ENCODE peak calls at places on chromosomes 16 and 17, in four cellular contexts. Y is GM23248, L is glomerular endothelial cell, R is D341Med. F is an unnamed sample.

GRCh38 chr17:27207073-27207511 is 86.8 kb upstream of the WSB1 start:
- DNase-seq in R (no peak), Y (peak), L (no peak), F (peak)

GRCh38 chr17:9982159-9982558 is 77.1 kb upstream of the RCVRN start:
- DNase-seq in Y (no peak), R (no peak), L (no peak), F (no peak)

GRCh38 chr16:426115-426905 is 861 bp downstream of the RAB11FIP3 start:
- DNase-seq in Y (peak), L (no peak), R (no peak), F (peak)

GRCh38 chr16:71412270-71413160 is 29.3 kb downstream of the TLE7 start:
- DNase-seq in Y (peak), R (peak), L (peak), F (peak)

GRCh38 chr17:39812466-39812865 is 51.6 kb downstream of the IKZF3 start:
- DNase-seq in R (no peak), Y (no peak), L (no peak), F (no peak)

GRCh38 chr16:27792486-27793275 is 242.7 kb downstream of the KATNIP start:
- DNase-seq in Y (no peak), L (no peak), R (no peak), F (no peak)

GRCh38 chr16:62079236-62079635 is 43.0 kb upstream of the CDH8 start:
- DNase-seq in Y (peak), R (no peak), L (no peak), F (no peak)

GRCh38 chr17:82959990-82960418 is 119.4 kb upstream of the METRNL start:
- DNase-seq in Y (no peak), R (no peak), L (no peak), F (no peak)

GRCh38 chr17:65055708-65056638 is 567 bp downstream of the GNA13 start:
- DNase-seq in L (no peak), Y (peak), R (peak), F (peak)

GRCh38 chr16:84765606-84766580 is 53.9 kb upstream of the CRISPLD2 start:
- DNase-seq in L (no peak), Y (no peak), R (no peak), F (no peak)

GRCh38 chr17:77100009-77100408 is 40.8 kb upstream of the SEC14L1 start:
- DNase-seq in Y (no peak), L (no peak), R (no peak), F (no peak)

GRCh38 chr16:83661656-83662055 is 146.1 kb upstream of the HSBP1 start:
- DNase-seq in Y (peak), L (no peak), R (no peak), F (peak)

GRCh38 chr16:1159973-1160772 is 7.3 kb downstream of the CACNA1H start:
- DNase-seq in Y (no peak), L (no peak), R (peak), F (no peak)

GRCh38 chr17:2025220-2025621 is at the start of gene RTN4RL1:
- DNase-seq in R (peak), Y (peak), L (no peak), F (peak)

GRCh38 chr17:4143563-4144410 is 790 bp downstream of the CYB5D2 start:
- DNase-seq in L (peak), Y (peak), R (peak), F (peak)

GRCh38 chr17:50953831-50954601 is 87.9 kb upstream of the TOB1 start:
- DNase-seq in R (peak), L (no peak), Y (peak), F (no peak)

GRCh38 chr17:15910791-15911190 is 34.1 kb upstream of the ADORA2B start:
- DNase-seq in L (no peak), R (no peak), Y (peak), F (no peak)

GRCh38 chr17:80181431-80181830 is 11.6 kb downstream of the CARD14 start:
- DNase-seq in Y (no peak), L (no peak), R (no peak), F (no peak)

GRCh38 chr17:83189673-83190385 is 110.4 kb downstream of the METRNL start:
- DNase-seq in R (peak), L (no peak), Y (peak), F (peak)

GRCh38 chr16:11128211-11129123 is 127.5 kb downstream of the SOCS1 start:
- DNase-seq in L (no peak), R (no peak), Y (peak), F (peak)

GRCh38 chr16:11329080-11329491 is 16.2 kb upstream of the RMI2 start:
- DNase-seq in R (no peak), Y (peak), L (no peak), F (peak)

GRCh38 chr17:80277751-80278671 is 17.4 kb downstream of the RNF213 start:
- DNase-seq in L (no peak), R (peak), Y (no peak), F (no peak)

GRCh38 chr17:44315760-44316731 is 7.6 kb downstream of the RUNDC3A start:
- DNase-seq in Y (no peak), R (peak), L (no peak), F (no peak)

GRCh38 chr16:2470603-2471015 is 488 bp upstream of the NTN3 start:
- DNase-seq in L (no peak), R (no peak), Y (peak), F (no peak)

GRCh38 chr16:63625141-63625540 is 1496.7 kb downstream of the CDH11 start:
- DNase-seq in Y (no peak), R (no peak), L (no peak), F (no peak)

GRCh38 chr17:51260960-51261958 is 913 bp downstream of the UTP18 start:
- DNase-seq in L (no peak), R (peak), Y (peak), F (peak)

GRCh38 chr16:73572135-73572534 is 524.2 kb upstream of the ZFHX3 start:
- DNase-seq in R (no peak), L (no peak), Y (peak), F (peak)

F was measured in ELR.